ENCODE peak calls at places on chromosomes 11 and 22, in six cellular contexts. One of them, this sample, is unnamed.

GRCh38 chr22:27669798-27670599 is 131.6 kb downstream of the MN1 start:
- ATAC-seq in activated naive CD4-positive, alpha-beta T cell treated with anti-CD3 and anti-CD28 coated beads, Interleukin-2, amount 50 U/mL, for 72 hours: no peak
- ATAC-seq in heart left ventricle: no peak
- ATAC-seq in stimulated activated naive CD8-positive, alpha-beta T cell treated with anti-CD3 and anti-CD28 coated beads, Interleukin-15, Interleukin-2, amounts not matched to agents 100 U/mL and 50 U/mL, for 24 hours: no peak
- ATAC-seq in A549: no peak
- ATAC-seq in activated naive CD8-positive, alpha-beta T cell treated with anti-CD3 and anti-CD28 coated beads, Interleukin-2, amount 50 U/mL, for 24 hours: no peak
- ATAC-seq in this sample: no peak

GRCh38 chr22:37912171-37912570 is 6.1 kb downstream of the MICALL1 start:
- ATAC-seq in activated naive CD4-positive, alpha-beta T cell treated with anti-CD3 and anti-CD28 coated beads, Interleukin-2, amount 50 U/mL, for 72 hours: no peak
- ATAC-seq in heart left ventricle: no peak
- ATAC-seq in stimulated activated naive CD8-positive, alpha-beta T cell treated with anti-CD3 and anti-CD28 coated beads, Interleukin-15, Interleukin-2, amounts not matched to agents 100 U/mL and 50 U/mL, for 24 hours: no peak
- ATAC-seq in A549: no peak
- ATAC-seq in activated naive CD8-positive, alpha-beta T cell treated with anti-CD3 and anti-CD28 coated beads, Interleukin-2, amount 50 U/mL, for 24 hours: no peak
- ATAC-seq in this sample: no peak

GRCh38 chr22:45891021-45891421 is 85.9 kb downstream of the WNT7B start:
- ATAC-seq in activated naive CD4-positive, alpha-beta T cell treated with anti-CD3 and anti-CD28 coated beads, Interleukin-2, amount 50 U/mL, for 72 hours: no peak
- ATAC-seq in heart left ventricle: no peak
- ATAC-seq in stimulated activated naive CD8-positive, alpha-beta T cell treated with anti-CD3 and anti-CD28 coated beads, Interleukin-15, Interleukin-2, amounts not matched to agents 100 U/mL and 50 U/mL, for 24 hours: no peak
- ATAC-seq in A549: no peak
- ATAC-seq in activated naive CD8-positive, alpha-beta T cell treated with anti-CD3 and anti-CD28 coated beads, Interleukin-2, amount 50 U/mL, for 24 hours: no peak
- ATAC-seq in this sample: peak

GRCh38 chr11:75767793-75768111 is 826 bp upstream of the DGAT2 start:
- ATAC-seq in activated naive CD4-positive, alpha-beta T cell treated with anti-CD3 and anti-CD28 coated beads, Interleukin-2, amount 50 U/mL, for 72 hours: no peak
- ATAC-seq in heart left ventricle: no peak
- ATAC-seq in stimulated activated naive CD8-positive, alpha-beta T cell treated with anti-CD3 and anti-CD28 coated beads, Interleukin-15, Interleukin-2, amounts not matched to agents 100 U/mL and 50 U/mL, for 24 hours: no peak
- ATAC-seq in A549: no peak
- ATAC-seq in activated naive CD8-positive, alpha-beta T cell treated with anti-CD3 and anti-CD28 coated beads, Interleukin-2, amount 50 U/mL, for 24 hours: no peak
- ATAC-seq in this sample: no peak

GRCh38 chr11:133841279-133842043 is 3.9 kb downstream of the SPATA19 start:
- ATAC-seq in activated naive CD4-positive, alpha-beta T cell treated with anti-CD3 and anti-CD28 coated beads, Interleukin-2, amount 50 U/mL, for 72 hours: peak
- ATAC-seq in heart left ventricle: no peak
- ATAC-seq in stimulated activated naive CD8-positive, alpha-beta T cell treated with anti-CD3 and anti-CD28 coated beads, Interleukin-15, Interleukin-2, amounts not matched to agents 100 U/mL and 50 U/mL, for 24 hours: peak
- ATAC-seq in A549: no peak
- ATAC-seq in activated naive CD8-positive, alpha-beta T cell treated with anti-CD3 and anti-CD28 coated beads, Interleukin-2, amount 50 U/mL, for 24 hours: no peak
- ATAC-seq in this sample: no peak

GRCh38 chr11:67352546-67353316 is 615 bp downstream of the POLD4 start:
- ATAC-seq in activated naive CD4-positive, alpha-beta T cell treated with anti-CD3 and anti-CD28 coated beads, Interleukin-2, amount 50 U/mL, for 72 hours: peak
- ATAC-seq in heart left ventricle: peak
- ATAC-seq in stimulated activated naive CD8-positive, alpha-beta T cell treated with anti-CD3 and anti-CD28 coated beads, Interleukin-15, Interleukin-2, amounts not matched to agents 100 U/mL and 50 U/mL, for 24 hours: peak
- ATAC-seq in A549: peak
- ATAC-seq in activated naive CD8-positive, alpha-beta T cell treated with anti-CD3 and anti-CD28 coated beads, Interleukin-2, amount 50 U/mL, for 24 hours: peak
- ATAC-seq in this sample: peak

GRCh38 chr11:90256404-90257157 is 33.7 kb upstream of the CHORDC1 start:
- ATAC-seq in activated naive CD4-positive, alpha-beta T cell treated with anti-CD3 and anti-CD28 coated beads, Interleukin-2, amount 50 U/mL, for 72 hours: no peak
- ATAC-seq in heart left ventricle: no peak
- ATAC-seq in stimulated activated naive CD8-positive, alpha-beta T cell treated with anti-CD3 and anti-CD28 coated beads, Interleukin-15, Interleukin-2, amounts not matched to agents 100 U/mL and 50 U/mL, for 24 hours: peak
- ATAC-seq in A549: no peak
- ATAC-seq in activated naive CD8-positive, alpha-beta T cell treated with anti-CD3 and anti-CD28 coated beads, Interleukin-2, amount 50 U/mL, for 24 hours: peak
- ATAC-seq in this sample: peak

GRCh38 chr22:19972652-19973550 is 31.3 kb upstream of the TXNRD2 start:
- ATAC-seq in activated naive CD4-positive, alpha-beta T cell treated with anti-CD3 and anti-CD28 coated beads, Interleukin-2, amount 50 U/mL, for 72 hours: no peak
- ATAC-seq in heart left ventricle: no peak
- ATAC-seq in stimulated activated naive CD8-positive, alpha-beta T cell treated with anti-CD3 and anti-CD28 coated beads, Interleukin-15, Interleukin-2, amounts not matched to agents 100 U/mL and 50 U/mL, for 24 hours: no peak
- ATAC-seq in A549: no peak
- ATAC-seq in activated naive CD8-positive, alpha-beta T cell treated with anti-CD3 and anti-CD28 coated beads, Interleukin-2, amount 50 U/mL, for 24 hours: no peak
- ATAC-seq in this sample: no peak

GRCh38 chr22:50548913-50549790 is 3.5 kb downstream of the KLHDC7B start:
- ATAC-seq in activated naive CD4-positive, alpha-beta T cell treated with anti-CD3 and anti-CD28 coated beads, Interleukin-2, amount 50 U/mL, for 72 hours: peak
- ATAC-seq in heart left ventricle: no peak
- ATAC-seq in stimulated activated naive CD8-positive, alpha-beta T cell treated with anti-CD3 and anti-CD28 coated beads, Interleukin-15, Interleukin-2, amounts not matched to agents 100 U/mL and 50 U/mL, for 24 hours: peak
- ATAC-seq in A549: no peak
- ATAC-seq in activated naive CD8-positive, alpha-beta T cell treated with anti-CD3 and anti-CD28 coated beads, Interleukin-2, amount 50 U/mL, for 24 hours: peak
- ATAC-seq in this sample: peak

GRCh38 chr11:10488581-10489443 is 33.7 kb downstream of the AMPD3 start:
- ATAC-seq in activated naive CD4-positive, alpha-beta T cell treated with anti-CD3 and anti-CD28 coated beads, Interleukin-2, amount 50 U/mL, for 72 hours: no peak
- ATAC-seq in heart left ventricle: no peak
- ATAC-seq in stimulated activated naive CD8-positive, alpha-beta T cell treated with anti-CD3 and anti-CD28 coated beads, Interleukin-15, Interleukin-2, amounts not matched to agents 100 U/mL and 50 U/mL, for 24 hours: peak
- ATAC-seq in A549: no peak
- ATAC-seq in activated naive CD8-positive, alpha-beta T cell treated with anti-CD3 and anti-CD28 coated beads, Interleukin-2, amount 50 U/mL, for 24 hours: peak
- ATAC-seq in this sample: peak

GRCh38 chr11:9733212-9733611 is 69.3 kb downstream of the SWAP70 start:
- ATAC-seq in activated naive CD4-positive, alpha-beta T cell treated with anti-CD3 and anti-CD28 coated beads, Interleukin-2, amount 50 U/mL, for 72 hours: no peak
- ATAC-seq in heart left ventricle: no peak
- ATAC-seq in stimulated activated naive CD8-positive, alpha-beta T cell treated with anti-CD3 and anti-CD28 coated beads, Interleukin-15, Interleukin-2, amounts not matched to agents 100 U/mL and 50 U/mL, for 24 hours: no peak
- ATAC-seq in A549: no peak
- ATAC-seq in activated naive CD8-positive, alpha-beta T cell treated with anti-CD3 and anti-CD28 coated beads, Interleukin-2, amount 50 U/mL, for 24 hours: no peak
- ATAC-seq in this sample: no peak

GRCh38 chr11:12126352-12127019 is 16.1 kb downstream of the MICAL2 start:
- ATAC-seq in activated naive CD4-positive, alpha-beta T cell treated with anti-CD3 and anti-CD28 coated beads, Interleukin-2, amount 50 U/mL, for 72 hours: no peak
- ATAC-seq in heart left ventricle: no peak
- ATAC-seq in stimulated activated naive CD8-positive, alpha-beta T cell treated with anti-CD3 and anti-CD28 coated beads, Interleukin-15, Interleukin-2, amounts not matched to agents 100 U/mL and 50 U/mL, for 24 hours: no peak
- ATAC-seq in A549: peak
- ATAC-seq in activated naive CD8-positive, alpha-beta T cell treated with anti-CD3 and anti-CD28 coated beads, Interleukin-2, amount 50 U/mL, for 24 hours: no peak
- ATAC-seq in this sample: no peak

GRCh38 chr11:36090351-36091245 is 146.7 kb downstream of the LDLRAD3 start:
- ATAC-seq in activated naive CD4-positive, alpha-beta T cell treated with anti-CD3 and anti-CD28 coated beads, Interleukin-2, amount 50 U/mL, for 72 hours: no peak
- ATAC-seq in heart left ventricle: no peak
- ATAC-seq in stimulated activated naive CD8-positive, alpha-beta T cell treated with anti-CD3 and anti-CD28 coated beads, Interleukin-15, Interleukin-2, amounts not matched to agents 100 U/mL and 50 U/mL, for 24 hours: no peak
- ATAC-seq in A549: no peak
- ATAC-seq in activated naive CD8-positive, alpha-beta T cell treated with anti-CD3 and anti-CD28 coated beads, Interleukin-2, amount 50 U/mL, for 24 hours: no peak
- ATAC-seq in this sample: no peak

GRCh38 chr11:76206077-76206326 is 300 bp downstream of the WNT11 start:
- ATAC-seq in activated naive CD4-positive, alpha-beta T cell treated with anti-CD3 and anti-CD28 coated beads, Interleukin-2, amount 50 U/mL, for 72 hours: no peak
- ATAC-seq in heart left ventricle: no peak
- ATAC-seq in stimulated activated naive CD8-positive, alpha-beta T cell treated with anti-CD3 and anti-CD28 coated beads, Interleukin-15, Interleukin-2, amounts not matched to agents 100 U/mL and 50 U/mL, for 24 hours: no peak
- ATAC-seq in A549: no peak
- ATAC-seq in activated naive CD8-positive, alpha-beta T cell treated with anti-CD3 and anti-CD28 coated beads, Interleukin-2, amount 50 U/mL, for 24 hours: no peak
- ATAC-seq in this sample: no peak

GRCh38 chr11:47863893-47864430 is 15.8 kb upstream of the NUP160 start:
- ATAC-seq in activated naive CD4-positive, alpha-beta T cell treated with anti-CD3 and anti-CD28 coated beads, Interleukin-2, amount 50 U/mL, for 72 hours: no peak
- ATAC-seq in heart left ventricle: no peak
- ATAC-seq in stimulated activated naive CD8-positive, alpha-beta T cell treated with anti-CD3 and anti-CD28 coated beads, Interleukin-15, Interleukin-2, amounts not matched to agents 100 U/mL and 50 U/mL, for 24 hours: no peak
- ATAC-seq in A549: peak
- ATAC-seq in activated naive CD8-positive, alpha-beta T cell treated with anti-CD3 and anti-CD28 coated beads, Interleukin-2, amount 50 U/mL, for 24 hours: no peak
- ATAC-seq in this sample: no peak

GRCh38 chr22:37735054-37735453 is 38.2 kb downstream of the TRIOBP start:
- ATAC-seq in activated naive CD4-positive, alpha-beta T cell treated with anti-CD3 and anti-CD28 coated beads, Interleukin-2, amount 50 U/mL, for 72 hours: no peak
- ATAC-seq in heart left ventricle: peak
- ATAC-seq in stimulated activated naive CD8-positive, alpha-beta T cell treated with anti-CD3 and anti-CD28 coated beads, Interleukin-15, Interleukin-2, amounts not matched to agents 100 U/mL and 50 U/mL, for 24 hours: no peak
- ATAC-seq in A549: peak
- ATAC-seq in activated naive CD8-positive, alpha-beta T cell treated with anti-CD3 and anti-CD28 coated beads, Interleukin-2, amount 50 U/mL, for 24 hours: no peak
- ATAC-seq in this sample: no peak

GRCh38 chr11:72069787-72070251 is 10.5 kb downstream of the NUMA1 start:
- ATAC-seq in activated naive CD4-positive, alpha-beta T cell treated with anti-CD3 and anti-CD28 coated beads, Interleukin-2, amount 50 U/mL, for 72 hours: peak
- ATAC-seq in heart left ventricle: peak
- ATAC-seq in stimulated activated naive CD8-positive, alpha-beta T cell treated with anti-CD3 and anti-CD28 coated beads, Interleukin-15, Interleukin-2, amounts not matched to agents 100 U/mL and 50 U/mL, for 24 hours: peak
- ATAC-seq in A549: peak
- ATAC-seq in activated naive CD8-positive, alpha-beta T cell treated with anti-CD3 and anti-CD28 coated beads, Interleukin-2, amount 50 U/mL, for 24 hours: peak
- ATAC-seq in this sample: peak

GRCh38 chr11:16853859-16854258 is 115.4 kb downstream of the C11orf58 start:
- ATAC-seq in activated naive CD4-positive, alpha-beta T cell treated with anti-CD3 and anti-CD28 coated beads, Interleukin-2, amount 50 U/mL, for 72 hours: no peak
- ATAC-seq in heart left ventricle: peak
- ATAC-seq in stimulated activated naive CD8-positive, alpha-beta T cell treated with anti-CD3 and anti-CD28 coated beads, Interleukin-15, Interleukin-2, amounts not matched to agents 100 U/mL and 50 U/mL, for 24 hours: no peak
- ATAC-seq in A549: no peak
- ATAC-seq in activated naive CD8-positive, alpha-beta T cell treated with anti-CD3 and anti-CD28 coated beads, Interleukin-2, amount 50 U/mL, for 24 hours: no peak
- ATAC-seq in this sample: no peak

GRCh38 chr11:17013548-17014320 is 480 bp downstream of the PLEKHA7 start:
- ATAC-seq in activated naive CD4-positive, alpha-beta T cell treated with anti-CD3 and anti-CD28 coated beads, Interleukin-2, amount 50 U/mL, for 72 hours: peak
- ATAC-seq in heart left ventricle: peak
- ATAC-seq in stimulated activated naive CD8-positive, alpha-beta T cell treated with anti-CD3 and anti-CD28 coated beads, Interleukin-15, Interleukin-2, amounts not matched to agents 100 U/mL and 50 U/mL, for 24 hours: peak
- ATAC-seq in A549: peak
- ATAC-seq in activated naive CD8-positive, alpha-beta T cell treated with anti-CD3 and anti-CD28 coated beads, Interleukin-2, amount 50 U/mL, for 24 hours: peak
- ATAC-seq in this sample: peak

GRCh38 chr11:115720537-115721308 is 216.5 kb upstream of the CADM1 start:
- ATAC-seq in activated naive CD4-positive, alpha-beta T cell treated with anti-CD3 and anti-CD28 coated beads, Interleukin-2, amount 50 U/mL, for 72 hours: no peak
- ATAC-seq in heart left ventricle: no peak
- ATAC-seq in stimulated activated naive CD8-positive, alpha-beta T cell treated with anti-CD3 and anti-CD28 coated beads, Interleukin-15, Interleukin-2, amounts not matched to agents 100 U/mL and 50 U/mL, for 24 hours: no peak
- ATAC-seq in A549: no peak
- ATAC-seq in activated naive CD8-positive, alpha-beta T cell treated with anti-CD3 and anti-CD28 coated beads, Interleukin-2, amount 50 U/mL, for 24 hours: no peak
- ATAC-seq in this sample: no peak

GRCh38 chr22:17477401-17477833 is 85.9 kb upstream of the SLC25A18 start:
- ATAC-seq in activated naive CD4-positive, alpha-beta T cell treated with anti-CD3 and anti-CD28 coated beads, Interleukin-2, amount 50 U/mL, for 72 hours: no peak
- ATAC-seq in heart left ventricle: peak
- ATAC-seq in stimulated activated naive CD8-positive, alpha-beta T cell treated with anti-CD3 and anti-CD28 coated beads, Interleukin-15, Interleukin-2, amounts not matched to agents 100 U/mL and 50 U/mL, for 24 hours: no peak
- ATAC-seq in A549: no peak
- ATAC-seq in activated naive CD8-positive, alpha-beta T cell treated with anti-CD3 and anti-CD28 coated beads, Interleukin-2, amount 50 U/mL, for 24 hours: no peak
- ATAC-seq in this sample: no peak

GRCh38 chr22:36232715-36233401 is 6.5 kb downstream of the APOL2 start:
- ATAC-seq in activated naive CD4-positive, alpha-beta T cell treated with anti-CD3 and anti-CD28 coated beads, Interleukin-2, amount 50 U/mL, for 72 hours: no peak
- ATAC-seq in heart left ventricle: no peak
- ATAC-seq in stimulated activated naive CD8-positive, alpha-beta T cell treated with anti-CD3 and anti-CD28 coated beads, Interleukin-15, Interleukin-2, amounts not matched to agents 100 U/mL and 50 U/mL, for 24 hours: no peak
- ATAC-seq in A549: no peak
- ATAC-seq in activated naive CD8-positive, alpha-beta T cell treated with anti-CD3 and anti-CD28 coated beads, Interleukin-2, amount 50 U/mL, for 24 hours: no peak
- ATAC-seq in this sample: peak

GRCh38 chr11:130449246-130449990 is 973 bp downstream of the ADAMTS15 start:
- ATAC-seq in activated naive CD4-positive, alpha-beta T cell treated with anti-CD3 and anti-CD28 coated beads, Interleukin-2, amount 50 U/mL, for 72 hours: no peak
- ATAC-seq in heart left ventricle: peak
- ATAC-seq in stimulated activated naive CD8-positive, alpha-beta T cell treated with anti-CD3 and anti-CD28 coated beads, Interleukin-15, Interleukin-2, amounts not matched to agents 100 U/mL and 50 U/mL, for 24 hours: no peak
- ATAC-seq in A549: peak
- ATAC-seq in activated naive CD8-positive, alpha-beta T cell treated with anti-CD3 and anti-CD28 coated beads, Interleukin-2, amount 50 U/mL, for 24 hours: no peak
- ATAC-seq in this sample: no peak

This sample was measured in stimulated activated memory B cell treated with anti-CD40 and anti-IgM and Interleukin-4, amounts not matched to agents 10 μg/mL and 1 μg/mL and 100 μg/mL, for 72 hours.